ENCODE peak calls at places on chromosomes 4 and X, in four cellular contexts. O is WERI-Rb-1; Z is CD4-positive, CD25-positive, alpha-beta regulatory T cell; V is pancreas. W is an unnamed sample.

GRCh38 chrX:71547339-71547738 is 14.4 kb downstream of the OGT start:
- DNase-seq in O (no peak), Z (no peak), V (no peak), W (no peak)

GRCh38 chr4:139904406-139904805 is 238.8 kb downstream of the MGST2 start:
- DNase-seq in O (no peak), Z (no peak), V (no peak), W (no peak)

GRCh38 chr4:23890369-23891063 is 669 bp upstream of the PPARGC1A start:
- DNase-seq in O (no peak), Z (no peak), V (no peak), W (no peak)

GRCh38 chr4:22235798-22236197 is 280.1 kb downstream of the ADGRA3 start:
- DNase-seq in O (no peak), Z (no peak), V (no peak), W (no peak)

GRCh38 chr4:173273956-173274355 is 60.2 kb downstream of the HMGB2 start:
- DNase-seq in O (no peak), Z (no peak), V (no peak), W (no peak)

GRCh38 chrX:153964105-153964504 is 7.5 kb downstream of the HCFC1 start:
- DNase-seq in O (no peak), Z (no peak), V (peak), W (no peak)

GRCh38 chr4:14168919-14169318 is 541.4 kb upstream of the BOD1L1 start:
- DNase-seq in O (no peak), Z (no peak), V (no peak), W (no peak)

GRCh38 chr4:88737304-88738015 is 39.8 kb upstream of the NAP1L5 start:
- DNase-seq in O (peak), Z (peak), V (no peak), W (no peak)

GRCh38 chrX:136867096-136867491 is 13.4 kb downstream of the RBMX start:
- DNase-seq in O (no peak), Z (no peak), V (no peak), W (no peak)

GRCh38 chrX:32269877-32270276 is 941.5 kb downstream of the DMD start:
- DNase-seq in O (no peak), Z (no peak), V (no peak), W (no peak)

GRCh38 chrX:145735036-145735435 is 82.6 kb upstream of the SLITRK2 start:
- DNase-seq in O (no peak), Z (no peak), V (no peak), W (no peak)

GRCh38 chrX:42755820-42756219 is 22.1 kb downstream of the PPP1R2C start:
- DNase-seq in O (no peak), Z (no peak), V (no peak), W (no peak)

GRCh38 chrX:68848189-68848940 is 19.5 kb downstream of the EFNB1 start:
- DNase-seq in O (no peak), Z (no peak), V (no peak), W (no peak)

GRCh38 chr4:84483738-84484137 is 15.4 kb downstream of the NKX6-1 start:
- DNase-seq in O (no peak), Z (no peak), V (peak), W (no peak)

GRCh38 chr4:89586318-89586717 is 250.6 kb downstream of the SNCA start:
- DNase-seq in O (peak), Z (no peak), V (no peak), W (no peak)

GRCh38 chrX:77949840-77950239 is 19.6 kb downstream of the PGAM4 start:
- DNase-seq in O (no peak), Z (no peak), V (no peak), W (no peak)

GRCh38 chrX:15334561-15334960 is 762 bp downstream of the PIGA start:
- DNase-seq in O (no peak), Z (peak), V (no peak), W (no peak)

GRCh38 chrX:50874878-50875277 is 35.7 kb upstream of the BMP15 start:
- DNase-seq in O (no peak), Z (no peak), V (no peak), W (no peak)

GRCh38 chr4:56655209-56655626 is 25.9 kb downstream of the HOPX start:
- DNase-seq in O (no peak), Z (no peak), V (no peak), W (no peak)

GRCh38 chrX:150219374-150220185 is 143.5 kb upstream of the MAMLD1 start:
- DNase-seq in O (no peak), Z (no peak), V (no peak), W (no peak)

GRCh38 chrX:141669689-141670088 is 28.9 kb downstream of the SPANXD start:
- DNase-seq in O (no peak), Z (no peak), V (no peak), W (no peak)

GRCh38 chr4:89298788-89299152 is 8.8 kb downstream of the GPRIN3 start:
- DNase-seq in O (no peak), Z (peak), V (no peak), W (no peak)

GRCh38 chrX:128975716-128976115 is 547.6 kb downstream of the SMARCA1 start:
- DNase-seq in O (peak), Z (no peak), V (peak), W (peak)

GRCh38 chr4:8705161-8706145 is 112.9 kb downstream of the CPZ start:
- DNase-seq in O (peak), Z (no peak), V (no peak), W (no peak)

GRCh38 chr4:150782311-150782710 is 200.4 kb downstream of the MAB21L2 start:
- DNase-seq in O (no peak), Z (no peak), V (no peak), W (no peak)

GRCh38 chr4:108774809-108775530 is 12.1 kb upstream of the ETNPPL start:
- DNase-seq in O (no peak), Z (no peak), V (peak), W (no peak)

GRCh38 chr4:52019941-52020657 is at the start of gene LRRC66:
- DNase-seq in O (no peak), Z (no peak), V (no peak), W (no peak)

GRCh38 chr4:89245459-89245858 is 62.1 kb downstream of the GPRIN3 start:
- DNase-seq in O (peak), Z (no peak), V (no peak), W (no peak)

GRCh38 chrX:7047951-7048350 is 99.6 kb upstream of the STS start:
- DNase-seq in O (no peak), Z (no peak), V (no peak), W (no peak)

GRCh38 chrX:16653424-16653823 is 3.5 kb downstream of the S100G start:
- DNase-seq in O (no peak), Z (no peak), V (no peak), W (no peak)

GRCh38 chr4:108620933-108621905 is 843 bp downstream of the RPL34 start:
- DNase-seq in O (no peak), Z (no peak), V (no peak), W (no peak)

GRCh38 chr4:70722199-70722791 is 531 bp downstream of the RUFY3 start:
- DNase-seq in O (peak), Z (no peak), V (no peak), W (no peak)

GRCh38 chr4:163344147-163345050 is 707 bp downstream of the NPY5R start:
- DNase-seq in O (peak), Z (no peak), V (peak), W (no peak)

GRCh38 chrX:5051831-5052491 is 1176.7 kb downstream of the NLGN4X start:
- DNase-seq in O (no peak), Z (no peak), V (no peak), W (no peak)

GRCh38 chrX:42704454-42704853 is 73.5 kb downstream of the PPP1R2C start:
- DNase-seq in O (no peak), Z (no peak), V (no peak), W (no peak)

DNA sequence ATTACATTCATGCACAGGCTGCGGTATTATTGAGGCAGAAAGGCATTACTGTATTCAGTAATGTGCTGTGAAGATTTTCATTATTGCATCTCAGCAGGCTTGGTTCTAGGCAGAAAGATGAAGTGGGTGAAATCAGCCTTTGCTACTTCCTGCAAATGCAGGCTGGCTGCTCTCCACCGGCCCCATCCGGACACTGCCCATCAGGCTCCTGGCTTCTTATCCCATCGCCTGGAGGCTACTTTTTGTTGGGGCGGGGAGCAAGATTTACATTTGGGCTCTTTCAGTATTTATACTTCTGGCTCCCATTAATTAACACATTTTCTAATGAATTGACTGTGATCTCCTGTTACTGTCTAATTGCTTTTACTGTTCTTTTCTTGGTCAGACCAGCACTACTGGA is 117.8 kb downstream of the FRAS1 start:
- DNase-seq in O (no peak), Z (no peak), V (no peak), W (no peak)
- H3K27ac ChIP-seq in O (no peak), Z (no peak), V (peak), W (no peak)

DNA sequence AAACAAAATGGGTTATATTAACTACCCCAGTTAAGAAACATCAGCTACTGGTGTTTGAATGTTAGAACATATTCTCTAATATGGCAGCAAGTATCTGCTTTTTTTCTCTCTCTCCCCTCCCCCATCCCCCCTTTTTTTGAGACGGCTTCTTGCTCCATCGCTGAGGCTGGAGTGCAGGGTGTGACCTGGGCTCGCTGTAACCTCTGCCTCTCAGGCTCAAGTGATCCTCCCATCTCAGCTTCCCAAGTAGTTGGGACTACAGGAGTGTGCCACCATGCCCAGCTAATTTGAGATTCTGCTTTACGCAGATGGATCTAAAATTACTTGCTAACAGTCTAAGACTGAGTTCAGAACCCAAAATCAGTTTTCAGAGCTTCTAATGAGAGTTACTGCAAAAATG is 101.9 kb downstream of the AFF1 start:
- DNase-seq in O (no peak), Z (no peak), V (no peak), W (no peak)
- H3K27ac ChIP-seq in O (no peak), Z (no peak), V (no peak), W (no peak)

DNA sequence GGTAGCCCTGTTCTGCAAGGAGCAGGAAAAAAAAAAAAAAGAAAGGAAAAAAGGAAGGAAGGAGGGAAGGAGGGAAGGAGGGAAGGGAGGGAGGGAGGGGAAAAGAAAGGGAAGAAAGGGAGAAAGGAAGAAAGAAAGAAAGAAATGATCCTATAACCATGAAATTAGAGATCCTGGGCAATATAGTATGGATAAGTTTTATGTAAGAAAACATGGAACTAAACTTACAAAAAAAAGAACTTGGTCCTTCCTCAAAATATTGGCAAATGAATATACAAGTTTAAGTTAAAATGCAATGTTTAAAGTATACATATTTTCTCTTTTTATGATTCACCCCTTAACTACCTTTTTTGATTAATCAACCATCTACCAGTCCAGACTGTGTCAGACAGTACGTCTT is 18.9 kb downstream of the BBS7 start:
- DNase-seq in O (no peak), Z (no peak), V (no peak), W (no peak)
- H3K27ac ChIP-seq in O (no peak), Z (no peak), V (no peak), W (no peak)

GRCh38 chrX:12010436-12010835 is 127.8 kb upstream of the FRMPD4 start:
- DNase-seq in O (no peak), Z (no peak), V (no peak), W (no peak)

GRCh38 chrX:12013220-12013619 is 125.1 kb upstream of the FRMPD4 start:
- DNase-seq in O (no peak), Z (no peak), V (no peak), W (no peak)

GRCh38 chrX:12007881-12008280 is 130.4 kb upstream of the FRMPD4 start:
- DNase-seq in O (no peak), Z (no peak), V (no peak), W (no peak)

DNA sequence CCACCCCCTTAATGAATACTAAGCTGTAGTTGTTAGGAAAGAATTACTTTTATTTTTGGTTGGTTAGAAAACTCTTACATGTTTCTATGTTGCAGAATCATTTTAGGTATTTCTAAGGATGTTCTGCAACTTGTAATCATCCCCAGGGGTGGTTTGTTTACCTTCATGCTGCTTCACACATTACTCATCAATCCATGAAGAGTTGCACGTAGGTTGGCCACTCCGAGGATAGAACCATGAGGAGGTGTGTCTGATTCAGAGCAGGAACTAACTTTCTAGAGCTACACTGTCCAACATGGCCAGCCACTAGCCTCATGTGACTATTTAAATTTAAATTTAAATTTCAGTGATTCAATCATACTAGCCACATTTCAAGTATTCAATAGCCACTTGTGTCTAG is 127.2 kb upstream of the FRMPD4 start:
- DNase-seq in O (no peak), Z (no peak), V (no peak), W (no peak)
- H3K27ac ChIP-seq in O (no peak), Z (no peak), V (no peak), W (no peak)

GRCh38 chrX:132218100-132218807 is 993 bp downstream of the RAP2C start:
- DNase-seq in O (peak), Z (peak), V (peak), W (no peak)

GRCh38 chrX:132216806-132217202 is 2.4 kb downstream of the RAP2C start:
- DNase-seq in O (no peak), Z (peak), V (no peak), W (no peak)

GRCh38 chrX:132216283-132216682 is 3.0 kb downstream of the RAP2C start:
- DNase-seq in O (no peak), Z (no peak), V (no peak), W (no peak)

GRCh38 chrX:132217203-132218073 is 1.8 kb downstream of the RAP2C start:
- DNase-seq in O (peak), Z (peak), V (peak), W (peak)

DNA sequence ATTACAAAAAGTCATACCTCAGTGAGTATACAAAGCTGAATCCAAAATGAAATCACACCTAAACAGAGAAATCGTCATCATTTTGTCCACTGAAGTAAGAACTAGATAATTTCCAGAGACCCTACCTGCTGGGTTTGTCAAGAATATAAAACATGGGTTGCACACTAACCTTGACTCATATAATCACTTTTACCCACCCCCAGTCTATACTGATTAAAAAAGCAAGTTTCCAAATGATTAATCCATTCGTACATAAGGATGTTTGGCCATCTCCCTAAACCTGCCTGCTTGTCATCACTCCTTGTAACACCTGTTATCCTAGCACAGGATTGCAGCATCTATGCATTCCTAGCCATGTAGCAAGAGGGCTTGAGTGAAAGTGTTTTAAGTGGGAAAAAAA is 4.7 kb downstream of the RAP2C start:
- DNase-seq in O (no peak), Z (no peak), V (no peak), W (no peak)
- H3K27ac ChIP-seq in O (no peak), Z (no peak), V (no peak), W (no peak)

GRCh38 chr4:185735887-185736286 is 76.1 kb downstream of the SORBS2 start:
- DNase-seq in O (no peak), Z (no peak), V (no peak), W (no peak)
- H3K27ac ChIP-seq in O (no peak), Z (no peak), V (no peak), W (no peak)

GRCh38 chr4:152997235-152997735 is 61.2 kb downstream of the FHDC1 start:
- DNase-seq in O (no peak), Z (no peak), V (no peak), W (no peak)

GRCh38 chr4:152996672-152997071 is 60.5 kb downstream of the FHDC1 start:
- DNase-seq in O (no peak), Z (no peak), V (no peak), W (no peak)

GRCh38 chr4:152999376-153000067 is 63.4 kb downstream of the FHDC1 start:
- DNase-seq in O (peak), Z (no peak), V (no peak), W (no peak)

GRCh38 chr4:152998861-152999260 is 62.7 kb downstream of the FHDC1 start:
- DNase-seq in O (peak), Z (no peak), V (no peak), W (no peak)

GRCh38 chr4:152997771-152998487 is 61.8 kb downstream of the FHDC1 start:
- DNase-seq in O (no peak), Z (no peak), V (no peak), W (no peak)
- H3K27ac ChIP-seq in O (no peak), Z (no peak), V (no peak), W (no peak)

GRCh38 chr4:87092389-87093141 is 127.9 kb downstream of the KLHL8 start:
- DNase-seq in O (no peak), Z (no peak), V (peak), W (no peak)
- H3K27ac ChIP-seq in O (no peak), Z (no peak), V (peak), W (no peak)

GRCh38 chrX:47539860-47540259 is 21.1 kb upstream of the ARAF start:
- DNase-seq in O (no peak), Z (no peak), V (no peak), W (no peak)
- H3K27ac ChIP-seq in O (no peak), Z (no peak), V (no peak), W (no peak)

DNA sequence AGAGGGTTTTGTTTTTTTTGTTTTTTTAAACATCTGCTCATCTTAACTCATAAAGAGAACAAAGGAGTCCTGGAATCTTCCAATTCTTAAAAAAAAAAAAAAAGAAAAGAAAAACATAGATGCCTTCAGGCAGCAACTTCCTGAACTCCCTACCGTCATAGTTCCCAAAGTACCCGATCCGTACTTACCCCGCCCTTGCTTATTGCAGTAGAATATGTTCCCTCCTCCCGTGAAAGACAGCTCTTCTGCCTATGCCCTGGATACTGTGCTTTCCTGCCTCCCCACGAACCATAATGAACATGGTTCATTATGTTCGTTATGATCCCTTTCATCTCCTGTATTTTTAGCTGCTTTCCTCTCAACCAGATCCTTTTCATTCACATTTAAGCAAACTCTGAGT is 40.3 kb downstream of the KLHL5 start:
- DNase-seq in O (no peak), Z (no peak), V (no peak), W (no peak)
- H3K27ac ChIP-seq in O (no peak), Z (no peak), V (no peak), W (no peak)